ENCODE peak calls at places on chromosomes 4 and X, in seven cellular contexts. I is H9; E is NCI-H1048; K is activated CD8-positive, alpha-beta memory T cell treated with anti-CD3 and anti-CD28 coated beads for 48 hours; S is EL; G is stimulated activated CD8-positive, alpha-beta memory T cell treated with anti-CD3 and anti-CD28 coated beads, Interleukin-15, amount 100 ng/mL, for 4 hours; D is ELR. U is an unnamed sample.

GRCh38 chr4:3375688-3376087 is 66.1 kb upstream of the HGFAC start:
- DNase-seq in I (no peak), E (no peak), K (no peak), S (peak; percentile 96), G (no peak), D (peak; percentile 95), U (no peak)

GRCh38 chr4:45317276-45317675 is 590.9 kb upstream of the GNPDA2 start:
- DNase-seq in I (no peak), E (no peak), K (no peak), S (no peak), G (no peak), D (no peak), U (no peak)

GRCh38 chr4:122073615-122074014 is 78.5 kb upstream of the BLTP1 start:
- DNase-seq in I (no peak), E (no peak), K (no peak), S (no peak), G (no peak), D (no peak), U (no peak)

GRCh38 chrX:40578039-40578438 is 2.7 kb upstream of the ATP6AP2 start:
- DNase-seq in I (no peak), E (no peak), K (no peak), S (no peak), G (no peak), D (no peak), U (peak; percentile 4)

GRCh38 chr4:169270156-169270809 is 473 bp downstream of the SH3RF1 start:
- DNase-seq in I (peak; percentile 53), E (peak; percentile 29), K (no peak), S (peak; percentile 42), G (no peak), D (peak; percentile 48), U (peak; percentile 74)

GRCh38 chr4:111204807-111205206 is 581.9 kb upstream of the PITX2 start:
- DNase-seq in I (no peak), E (no peak), K (no peak), S (peak; percentile 3), G (no peak), D (no peak), U (no peak)

GRCh38 chrX:55787063-55787462 is 69.5 kb downstream of the RRAGB start:
- DNase-seq in I (no peak), E (no peak), K (no peak), S (peak; percentile 10), G (no peak), D (no peak), U (no peak)

GRCh38 chr4:15234101-15234500 is 193.7 kb upstream of the C1QTNF7 start:
- DNase-seq in I (no peak), E (no peak), K (no peak), S (peak; percentile 91), G (no peak), D (peak; percentile 94), U (no peak)

GRCh38 chr4:83138979-83139378 is 24.4 kb upstream of the PLAC8 start:
- DNase-seq in I (no peak), E (no peak), K (no peak), S (no peak), G (no peak), D (no peak), U (no peak)

GRCh38 chrX:29788991-29789699 is 426.2 kb upstream of the MAGEB2 start:
- DNase-seq in I (no peak), E (no peak), K (no peak), S (no peak), G (no peak), D (no peak), U (no peak)

GRCh38 chr4:150821641-150822040 is 193.4 kb downstream of the LRBA start:
- DNase-seq in I (no peak), E (no peak), K (no peak), S (no peak), G (no peak), D (no peak), U (no peak)

GRCh38 chrX:1246816-1247215 is 21.8 kb upstream of the CSF2RA start:
- DNase-seq in I (peak; percentile 81), E (peak; percentile 1), K (peak; percentile 96), S (peak; percentile 67), G (peak; percentile 32), D (peak; percentile 51), U (peak; percentile 9)

GRCh38 chrX:124263743-124264142 is 68.7 kb upstream of the TEX13D start:
- DNase-seq in I (no peak), E (no peak), K (no peak), S (no peak), G (no peak), D (no peak), U (no peak)

GRCh38 chrX:146054311-146054710 is 236.7 kb downstream of the SLITRK2 start:
- DNase-seq in I (no peak), E (no peak), K (no peak), S (no peak), G (no peak), D (no peak), U (no peak)

GRCh38 chr4:139642364-139642763 is 23.3 kb upstream of the MGST2 start:
- DNase-seq in I (no peak), E (no peak), K (no peak), S (peak; percentile 89), G (no peak), D (peak; percentile 58), U (no peak)

GRCh38 chrX:40202456-40202855 is 104.7 kb upstream of the BCOR start:
- DNase-seq in I (no peak), E (no peak), K (no peak), S (no peak), G (no peak), D (no peak), U (no peak)

GRCh38 chr4:6183740-6184139 is 16.6 kb downstream of the JAKMIP1 start:
- DNase-seq in I (no peak), E (no peak), K (no peak), S (no peak), G (no peak), D (no peak), U (no peak)

GRCh38 chr4:69697536-69697935 is 44.5 kb upstream of the UGT2A1 start:
- DNase-seq in I (no peak), E (no peak), K (no peak), S (no peak), G (no peak), D (no peak), U (no peak)

GRCh38 chr4:95362906-95363578 is 185.7 kb downstream of the UNC5C start:
- DNase-seq in I (peak; percentile 44), E (no peak), K (no peak), S (peak; percentile 0), G (no peak), D (peak; percentile 0), U (peak; percentile 46)

GRCh38 chrX:65537229-65537628 is 2.6 kb upstream of the LAS1L start:
- DNase-seq in I (no peak), E (no peak), K (no peak), S (peak; percentile 56), G (no peak), D (peak; percentile 25), U (no peak)

GRCh38 chr4:46993075-46994006 is at the start of gene GABRA4:
- DNase-seq in I (peak; percentile 64), E (no peak), K (no peak), S (no peak), G (no peak), D (peak; percentile 6), U (peak; percentile 58)

GRCh38 chrX:110001702-110002299 is 1.1 kb upstream of the TMEM164 start:
- DNase-seq in I (no peak), E (no peak), K (no peak), S (no peak), G (no peak), D (no peak), U (no peak)

GRCh38 chr4:20254517-20255250 is 3.0 kb downstream of the SLIT2 start:
- DNase-seq in I (peak; percentile 44), E (no peak), K (no peak), S (peak; percentile 56), G (no peak), D (peak; percentile 65), U (peak; percentile 65)

GRCh38 chr4:184489771-184490170 is 15.4 kb upstream of the IRF2 start:
- DNase-seq in I (no peak), E (no peak), K (no peak), S (no peak), G (no peak), D (no peak), U (no peak)

GRCh38 chr4:81164623-81165416 is 50.2 kb downstream of the PRKG2 start:
- DNase-seq in I (no peak), E (no peak), K (no peak), S (peak; percentile 24), G (no peak), D (peak; percentile 47), U (peak; percentile 60)

GRCh38 chr4:139628184-139629012 is 37.2 kb upstream of the MGST2 start:
- DNase-seq in I (peak; percentile 51), E (peak; percentile 32), K (no peak), S (no peak), G (no peak), D (no peak), U (peak; percentile 67)

GRCh38 chr4:6942238-6942800 is 32.7 kb downstream of the TBC1D14 start:
- DNase-seq in I (no peak), E (no peak), K (no peak), S (peak; percentile 91), G (no peak), D (peak; percentile 95), U (no peak)

GRCh38 chr4:11966782-11967181 is 538.1 kb upstream of the HS3ST1 start:
- DNase-seq in I (no peak), E (no peak), K (no peak), S (no peak), G (no peak), D (no peak), U (no peak)

GRCh38 chr4:77437079-77437478 is 168.5 kb upstream of the CXCL13 start:
- DNase-seq in I (no peak), E (no peak), K (no peak), S (no peak), G (no peak), D (no peak), U (no peak)

GRCh38 chrX:115948018-115948923 is 222.3 kb upstream of the AGTR2 start:
- DNase-seq in I (no peak), E (no peak), K (no peak), S (no peak), G (no peak), D (no peak), U (peak; percentile 74)

GRCh38 chrX:140163376-140164159 is 198.2 kb upstream of the CXorf66 start:
- DNase-seq in I (no peak), E (no peak), K (no peak), S (no peak), G (no peak), D (no peak), U (no peak)